ENCODE peak calls at places on chromosomes 16 and 17, in eight cellular contexts. D, E, W, A, X, K, Z and S are unnamed samples. For H3K36me3, the result is how much of the 10 kb centered on the place peaks cover.

GRCh38 chr16:84565669-84566495 is 52.0 kb downstream of the COTL1 start:
- DNase-seq in D (no peak), E (no peak), Z (no peak), W (no peak), A (no peak), X (no peak), K (peak), S (no peak)

GRCh38 chr17:77189148-77189547 is 48.4 kb downstream of the SEC14L1 start:
- DNase-seq in K (no peak), D (no peak), E (no peak), Z (no peak), W (no peak), X (no peak), A (no peak), S (no peak)

GRCh38 chr17:3802461-3803307 is 1.7 kb upstream of the ITGAE start:
- DNase-seq in K (no peak), E (no peak), Z (peak), D (peak), X (no peak), W (no peak), A (no peak), S (no peak)

GRCh38 chr16:29876186-29876577 is 13.2 kb upstream of the CDIPT start:
- DNase-seq in A (no peak), Z (no peak), E (no peak), K (no peak), X (no peak), W (no peak), D (no peak), S (no peak)

GRCh38 chr17:71068351-71068750 is 899.0 kb downstream of the KCNJ2 start:
- DNase-seq in K (no peak), E (no peak), A (no peak), X (no peak), D (no peak), Z (no peak), W (no peak), S (no peak)

GRCh38 chr17:49552070-49552751 is 23.5 kb upstream of the NXPH3 start:
- DNase-seq in X (no peak), D (no peak), E (no peak), W (no peak), A (no peak), Z (no peak), K (no peak), S (no peak)

GRCh38 chr17:36608794-36609497 is 7.6 kb downstream of the MRM1 start:
- DNase-seq in Z (peak), D (peak), X (peak), E (peak), A (no peak), K (peak), W (no peak), S (peak)

GRCh38 chr16:10465821-10466220 is 80.0 kb downstream of the ATF7IP2 start:
- DNase-seq in A (no peak), X (no peak), Z (no peak), K (no peak), D (no peak), W (no peak), E (no peak), S (no peak)

DNA sequence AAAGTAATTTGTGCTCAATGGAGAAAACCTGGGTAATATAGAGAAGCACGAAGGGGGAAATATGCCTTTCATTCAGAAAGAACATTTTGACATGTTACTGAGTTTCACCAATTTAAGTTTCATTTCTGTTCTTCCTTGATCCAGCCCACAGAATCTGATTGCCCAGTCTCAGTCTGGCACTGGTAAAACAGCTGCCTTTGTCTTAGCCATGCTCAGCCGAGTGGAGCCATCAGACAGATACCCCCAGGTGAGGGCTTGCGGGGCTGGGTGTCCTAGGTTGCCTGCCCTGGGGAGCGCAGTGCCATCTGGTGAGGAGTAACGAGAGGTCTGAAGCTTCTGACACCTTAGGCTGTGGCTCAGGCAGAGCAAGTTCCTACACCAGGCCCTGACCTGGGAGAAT is 17.7 kb downstream of the DDX19A start:
- DNase-seq in W (no peak), E (no peak), X (no peak), A (no peak), D (no peak), K (no peak), Z (no peak), S (no peak)
- H3K36me3 ChIP-seq in W (under half), E (half or more), X (half or more), A (under half), D (under half), K (under half), Z (half or more), S (under half)

DNA sequence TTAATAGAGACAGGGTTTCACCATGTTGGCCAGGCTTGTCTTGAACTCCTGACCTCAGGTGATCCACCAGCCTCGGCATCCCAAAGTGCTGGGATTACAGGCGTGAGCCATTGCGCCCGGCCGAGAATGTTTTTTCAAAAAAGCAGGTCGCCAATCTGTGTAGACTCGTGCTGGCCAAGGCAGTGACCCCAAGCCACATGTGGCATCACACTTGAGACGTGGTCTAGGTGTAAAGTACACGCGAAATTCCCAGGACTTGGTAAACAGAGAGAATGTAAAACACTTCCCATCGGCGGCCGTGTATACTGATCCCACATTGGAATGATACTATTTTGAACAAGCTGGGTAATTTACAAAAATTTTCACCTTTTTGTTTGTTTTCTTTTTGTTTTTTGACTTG is 41.1 kb downstream of the TBC1D16 start:
- DNase-seq in Z (no peak), E (no peak), W (no peak), K (no peak), X (peak), A (no peak), D (no peak), S (no peak)
- H3K4me3 ChIP-seq in Z (no peak), E (no peak), W (no peak), K (no peak), X (no peak), A (no peak), D (no peak), S (no peak)

GRCh38 chr16:20326336-20326735 is 977 bp downstream of the GP2 start:
- DNase-seq in K (peak), W (no peak), X (no peak), D (no peak), A (no peak), E (no peak), Z (no peak), S (no peak)

GRCh38 chr16:20331635-20332034 is 4.3 kb upstream of the GP2 start:
- DNase-seq in A (no peak), X (no peak), D (no peak), E (no peak), Z (no peak), W (no peak), K (no peak), S (no peak)

GRCh38 chr16:20332411-20332810 is 5.1 kb upstream of the GP2 start:
- DNase-seq in W (no peak), X (no peak), E (no peak), K (no peak), Z (no peak), A (no peak), D (no peak), S (no peak)

GRCh38 chr16:20327444-20328041 is at the start of gene GP2:
- DNase-seq in E (no peak), X (no peak), Z (no peak), K (no peak), D (no peak), A (no peak), W (no peak), S (no peak)

DNA sequence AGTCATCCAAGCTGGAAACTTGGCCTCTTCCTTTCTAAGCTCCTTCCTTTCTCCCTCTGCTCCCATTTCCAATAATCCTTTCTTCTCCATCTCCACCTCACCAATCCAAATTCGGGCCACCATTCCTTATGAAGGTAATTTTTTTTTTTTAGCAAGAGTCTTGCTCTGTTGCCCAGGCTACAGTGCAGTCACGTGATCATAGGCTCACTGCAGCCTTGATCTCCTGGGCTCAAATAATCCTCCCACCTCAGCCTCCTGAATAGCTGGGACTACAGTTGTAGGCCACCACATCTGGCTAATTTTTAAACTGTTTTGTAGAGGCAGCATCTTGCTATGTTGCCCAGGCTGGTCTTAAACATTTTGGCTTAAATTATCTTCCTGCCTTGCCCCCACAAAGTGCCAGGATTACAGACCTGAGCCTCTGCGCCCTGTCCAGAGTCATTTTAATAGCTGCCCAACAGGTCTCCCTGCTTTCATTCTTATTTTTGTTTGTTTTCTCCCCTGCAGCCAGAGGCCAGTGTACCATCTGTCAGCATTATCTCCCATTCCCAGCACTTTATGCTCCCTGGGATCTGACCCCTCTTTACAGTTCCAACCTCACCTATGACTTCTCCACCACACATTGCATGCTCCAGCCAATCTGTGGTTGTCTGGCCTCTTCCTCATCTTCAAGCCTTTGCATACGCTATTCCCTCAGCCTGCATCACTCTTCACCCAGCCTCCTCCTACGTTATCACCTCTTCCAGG is 2.3 kb upstream of the GP2 start:
- DNase-seq in W (no peak), K (no peak), Z (no peak), X (no peak), A (no peak), D (no peak), E (no peak), S (no peak)
- TF ChIP-seq CTCF in W (no peak), K (no peak), Z (no peak), X (no peak), A (no peak), D (no peak), E (no peak), S (no peak)

DNA sequence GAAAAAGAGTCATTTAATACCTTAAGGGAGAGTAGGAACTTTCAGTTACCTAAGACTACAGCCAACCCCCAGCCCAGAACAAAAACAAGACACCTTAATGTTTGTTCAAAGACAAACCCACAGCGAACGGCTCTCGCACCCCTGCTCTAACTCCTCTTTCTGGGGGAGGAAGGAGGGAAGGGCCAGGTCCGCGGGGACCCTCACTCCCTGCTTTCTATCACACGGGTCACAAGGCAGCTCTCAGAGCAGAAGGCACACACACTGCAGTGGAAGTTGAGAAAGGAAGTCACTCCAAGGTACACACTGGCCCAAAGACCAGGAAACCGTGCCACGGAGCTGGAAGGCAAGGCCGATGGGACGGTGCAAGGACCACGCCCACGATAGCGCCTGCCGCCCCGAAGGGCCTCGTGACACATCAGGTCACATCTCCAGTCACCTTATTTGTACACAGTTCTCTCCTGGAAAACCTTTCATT is 10.0 kb downstream of the LITAFD start:
- DNase-seq in W (no peak), D (peak), Z (no peak), E (no peak), X (no peak), A (no peak), K (no peak), S (peak)
- H3K36me3 ChIP-seq in W (under half), D (under half), Z (under half), E (half or more), X (half or more), A (under half), K (under half), S (under half)

DNA sequence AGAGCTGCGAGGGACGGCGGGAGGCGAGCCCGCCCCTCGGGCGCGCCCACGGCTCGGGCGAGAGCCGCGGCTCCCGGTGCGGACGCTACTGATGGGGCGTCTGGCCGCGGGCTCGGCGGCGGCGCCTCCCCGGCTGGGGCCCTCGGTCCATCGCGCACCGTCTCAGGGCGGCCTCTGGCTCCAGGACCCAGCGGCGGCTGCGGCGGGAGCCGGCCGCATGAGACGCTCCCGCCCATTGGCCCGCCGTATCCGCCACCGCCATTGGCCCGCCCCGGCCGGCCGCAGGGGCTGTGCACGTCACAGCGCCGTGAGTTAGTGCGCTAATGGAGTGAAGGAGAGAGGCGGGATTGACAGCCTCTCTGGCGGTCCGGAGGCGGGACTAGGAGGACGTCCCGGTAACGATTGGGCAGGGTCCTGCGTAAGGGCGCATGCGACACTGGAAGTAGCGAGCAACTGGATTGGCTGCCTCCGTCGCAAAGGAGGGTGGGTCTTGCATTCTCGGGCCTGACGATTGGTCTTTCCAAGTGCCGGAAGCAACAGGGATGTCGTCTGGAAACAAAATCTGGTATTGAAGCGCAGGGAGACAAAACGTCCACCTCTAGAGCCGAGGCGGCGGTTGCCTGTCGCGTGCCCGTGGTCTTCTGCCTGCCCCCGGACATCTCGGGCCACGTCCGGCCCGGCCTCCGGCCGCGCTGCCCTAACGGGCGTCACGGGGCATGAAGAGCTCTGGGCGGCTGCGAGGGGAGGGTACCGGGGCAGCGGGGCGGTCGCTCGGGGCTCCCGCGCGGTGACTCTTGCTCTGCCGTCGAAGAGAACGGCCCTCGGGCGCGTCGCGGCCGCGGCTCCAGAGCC is at the start of gene ANKRD11:
- DNase-seq in X (peak), Z (peak), W (peak), E (peak), D (peak), K (peak), A (peak), S (peak)
- H3K4me3 ChIP-seq in X (peak), Z (peak), W (peak), E (peak), D (peak), K (peak), A (peak), S (peak)